ENCODE peak calls at places on chromosomes 6 and 20, in nine cellular contexts. One of them, this sample, is unnamed.

GRCh38 chr6:117265425-117266266 is at the start of gene VGLL2:
- DNase-seq in activated CD8-positive, alpha-beta memory T cell treated with anti-CD3 and anti-CD28 coated beads, Interleukin-2, amount 50 U/mL, for 4 hours: no peak
- DNase-seq in left cardiac atrium: peak; percentile 49
- DNase-seq in type B pancreatic cell: peak; percentile 79
- DNase-seq in neural crest cell: peak; percentile 51
- DNase-seq in NCI-H446 treated with DMSO at 0.1 percent for 48 hours: no peak
- DNase-seq in left ventricle myocardium inferior: peak; percentile 27
- DNase-seq in NCI-H2029 treated with DMSO at 0.1 percent for 48 hours: peak; percentile 20
- DNase-seq in activated CD4-positive, alpha-beta T cell treated with anti-CD3 and anti-CD28 coated beads, Interleukin-2, amount 50 U/mL, for 4 hours: no peak
- DNase-seq in this sample: peak; percentile 25

GRCh38 chr6:118980063-118980462 is 45.1 kb upstream of the MCM9 start:
- DNase-seq in activated CD8-positive, alpha-beta memory T cell treated with anti-CD3 and anti-CD28 coated beads, Interleukin-2, amount 50 U/mL, for 4 hours: no peak
- DNase-seq in NCI-H446 treated with DMSO at 0.1 percent for 48 hours: no peak
- DNase-seq in neural crest cell: no peak
- DNase-seq in left cardiac atrium: peak; percentile 38
- DNase-seq in NCI-H2029 treated with DMSO at 0.1 percent for 48 hours: no peak
- DNase-seq in left ventricle myocardium inferior: no peak
- DNase-seq in activated CD4-positive, alpha-beta T cell treated with anti-CD3 and anti-CD28 coated beads, Interleukin-2, amount 50 U/mL, for 4 hours: no peak
- DNase-seq in type B pancreatic cell: no peak
- DNase-seq in this sample: no peak

GRCh38 chr20:19826179-19826914 is 68.3 kb downstream of the RIN2 start:
- DNase-seq in NCI-H2029 treated with DMSO at 0.1 percent for 48 hours: no peak
- DNase-seq in neural crest cell: no peak
- DNase-seq in NCI-H446 treated with DMSO at 0.1 percent for 48 hours: no peak
- DNase-seq in left cardiac atrium: no peak
- DNase-seq in type B pancreatic cell: no peak
- DNase-seq in activated CD8-positive, alpha-beta memory T cell treated with anti-CD3 and anti-CD28 coated beads, Interleukin-2, amount 50 U/mL, for 4 hours: no peak
- DNase-seq in activated CD4-positive, alpha-beta T cell treated with anti-CD3 and anti-CD28 coated beads, Interleukin-2, amount 50 U/mL, for 4 hours: no peak
- DNase-seq in left ventricle myocardium inferior: no peak
- DNase-seq in this sample: no peak

GRCh38 chr6:166258854-166259276 is 49.3 kb downstream of the PRR18 start:
- DNase-seq in NCI-H2029 treated with DMSO at 0.1 percent for 48 hours: no peak
- DNase-seq in NCI-H446 treated with DMSO at 0.1 percent for 48 hours: no peak
- DNase-seq in left cardiac atrium: peak; percentile 53
- DNase-seq in activated CD8-positive, alpha-beta memory T cell treated with anti-CD3 and anti-CD28 coated beads, Interleukin-2, amount 50 U/mL, for 4 hours: no peak
- DNase-seq in activated CD4-positive, alpha-beta T cell treated with anti-CD3 and anti-CD28 coated beads, Interleukin-2, amount 50 U/mL, for 4 hours: peak; percentile 57
- DNase-seq in left ventricle myocardium inferior: no peak
- DNase-seq in neural crest cell: no peak
- DNase-seq in type B pancreatic cell: no peak
- DNase-seq in this sample: no peak

GRCh38 chr6:100678027-100678426 is 203.1 kb downstream of the ASCC3 start:
- DNase-seq in activated CD4-positive, alpha-beta T cell treated with anti-CD3 and anti-CD28 coated beads, Interleukin-2, amount 50 U/mL, for 4 hours: no peak
- DNase-seq in NCI-H446 treated with DMSO at 0.1 percent for 48 hours: no peak
- DNase-seq in left ventricle myocardium inferior: no peak
- DNase-seq in type B pancreatic cell: no peak
- DNase-seq in left cardiac atrium: no peak
- DNase-seq in activated CD8-positive, alpha-beta memory T cell treated with anti-CD3 and anti-CD28 coated beads, Interleukin-2, amount 50 U/mL, for 4 hours: no peak
- DNase-seq in neural crest cell: no peak
- DNase-seq in NCI-H2029 treated with DMSO at 0.1 percent for 48 hours: no peak
- DNase-seq in this sample: no peak

GRCh38 chr20:8389381-8390368 is 257.6 kb downstream of the PLCB1 start:
- DNase-seq in neural crest cell: no peak
- DNase-seq in left cardiac atrium: no peak
- DNase-seq in activated CD8-positive, alpha-beta memory T cell treated with anti-CD3 and anti-CD28 coated beads, Interleukin-2, amount 50 U/mL, for 4 hours: no peak
- DNase-seq in type B pancreatic cell: no peak
- DNase-seq in activated CD4-positive, alpha-beta T cell treated with anti-CD3 and anti-CD28 coated beads, Interleukin-2, amount 50 U/mL, for 4 hours: no peak
- DNase-seq in NCI-H2029 treated with DMSO at 0.1 percent for 48 hours: peak; percentile 51
- DNase-seq in NCI-H446 treated with DMSO at 0.1 percent for 48 hours: peak; percentile 74
- DNase-seq in left ventricle myocardium inferior: no peak
- DNase-seq in this sample: peak; percentile 11

GRCh38 chr6:95439741-95440140 is 137.6 kb upstream of the MANEA start:
- DNase-seq in activated CD8-positive, alpha-beta memory T cell treated with anti-CD3 and anti-CD28 coated beads, Interleukin-2, amount 50 U/mL, for 4 hours: no peak
- DNase-seq in NCI-H446 treated with DMSO at 0.1 percent for 48 hours: no peak
- DNase-seq in neural crest cell: no peak
- DNase-seq in activated CD4-positive, alpha-beta T cell treated with anti-CD3 and anti-CD28 coated beads, Interleukin-2, amount 50 U/mL, for 4 hours: no peak
- DNase-seq in left cardiac atrium: no peak
- DNase-seq in left ventricle myocardium inferior: no peak
- DNase-seq in NCI-H2029 treated with DMSO at 0.1 percent for 48 hours: no peak
- DNase-seq in type B pancreatic cell: no peak
- DNase-seq in this sample: no peak

GRCh38 chr6:13830803-13831202 is 16.4 kb upstream of the MCUR1 start:
- DNase-seq in left cardiac atrium: no peak
- DNase-seq in left ventricle myocardium inferior: no peak
- DNase-seq in NCI-H2029 treated with DMSO at 0.1 percent for 48 hours: no peak
- DNase-seq in type B pancreatic cell: no peak
- DNase-seq in activated CD4-positive, alpha-beta T cell treated with anti-CD3 and anti-CD28 coated beads, Interleukin-2, amount 50 U/mL, for 4 hours: no peak
- DNase-seq in neural crest cell: no peak
- DNase-seq in NCI-H446 treated with DMSO at 0.1 percent for 48 hours: no peak
- DNase-seq in activated CD8-positive, alpha-beta memory T cell treated with anti-CD3 and anti-CD28 coated beads, Interleukin-2, amount 50 U/mL, for 4 hours: no peak
- DNase-seq in this sample: no peak

GRCh38 chr6:22227824-22228610 is 68.8 kb downstream of the PRL start:
- DNase-seq in activated CD4-positive, alpha-beta T cell treated with anti-CD3 and anti-CD28 coated beads, Interleukin-2, amount 50 U/mL, for 4 hours: no peak
- DNase-seq in type B pancreatic cell: no peak
- DNase-seq in NCI-H446 treated with DMSO at 0.1 percent for 48 hours: no peak
- DNase-seq in activated CD8-positive, alpha-beta memory T cell treated with anti-CD3 and anti-CD28 coated beads, Interleukin-2, amount 50 U/mL, for 4 hours: no peak
- DNase-seq in left ventricle myocardium inferior: no peak
- DNase-seq in left cardiac atrium: no peak
- DNase-seq in neural crest cell: no peak
- DNase-seq in NCI-H2029 treated with DMSO at 0.1 percent for 48 hours: peak; percentile 41
- DNase-seq in this sample: no peak

GRCh38 chr6:165961236-165961751 is 206.4 kb downstream of the TBXT start:
- DNase-seq in NCI-H2029 treated with DMSO at 0.1 percent for 48 hours: no peak
- DNase-seq in activated CD4-positive, alpha-beta T cell treated with anti-CD3 and anti-CD28 coated beads, Interleukin-2, amount 50 U/mL, for 4 hours: no peak
- DNase-seq in NCI-H446 treated with DMSO at 0.1 percent for 48 hours: no peak
- DNase-seq in type B pancreatic cell: no peak
- DNase-seq in left ventricle myocardium inferior: no peak
- DNase-seq in left cardiac atrium: no peak
- DNase-seq in neural crest cell: no peak
- DNase-seq in activated CD8-positive, alpha-beta memory T cell treated with anti-CD3 and anti-CD28 coated beads, Interleukin-2, amount 50 U/mL, for 4 hours: no peak
- DNase-seq in this sample: no peak

GRCh38 chr6:127420558-127420957 is 38.6 kb downstream of the KIAA0408 start:
- DNase-seq in NCI-H446 treated with DMSO at 0.1 percent for 48 hours: peak; percentile 56
- DNase-seq in left ventricle myocardium inferior: peak; percentile 22
- DNase-seq in left cardiac atrium: peak; percentile 63
- DNase-seq in activated CD4-positive, alpha-beta T cell treated with anti-CD3 and anti-CD28 coated beads, Interleukin-2, amount 50 U/mL, for 4 hours: peak; percentile 77
- DNase-seq in neural crest cell: peak; percentile 22
- DNase-seq in type B pancreatic cell: no peak
- DNase-seq in NCI-H2029 treated with DMSO at 0.1 percent for 48 hours: no peak
- DNase-seq in activated CD8-positive, alpha-beta memory T cell treated with anti-CD3 and anti-CD28 coated beads, Interleukin-2, amount 50 U/mL, for 4 hours: peak; percentile 67
- DNase-seq in this sample: peak; percentile 83

GRCh38 chr6:109237082-109237985 is 142.0 kb downstream of the CEP57L1 start:
- DNase-seq in type B pancreatic cell: no peak
- DNase-seq in neural crest cell: no peak
- DNase-seq in NCI-H446 treated with DMSO at 0.1 percent for 48 hours: no peak
- DNase-seq in left cardiac atrium: no peak
- DNase-seq in NCI-H2029 treated with DMSO at 0.1 percent for 48 hours: no peak
- DNase-seq in activated CD4-positive, alpha-beta T cell treated with anti-CD3 and anti-CD28 coated beads, Interleukin-2, amount 50 U/mL, for 4 hours: no peak
- DNase-seq in activated CD8-positive, alpha-beta memory T cell treated with anti-CD3 and anti-CD28 coated beads, Interleukin-2, amount 50 U/mL, for 4 hours: no peak
- DNase-seq in left ventricle myocardium inferior: no peak
- DNase-seq in this sample: peak; percentile 18

GRCh38 chr6:75624988-75625387 is 23.3 kb downstream of the SENP6 start:
- DNase-seq in activated CD4-positive, alpha-beta T cell treated with anti-CD3 and anti-CD28 coated beads, Interleukin-2, amount 50 U/mL, for 4 hours: no peak
- DNase-seq in neural crest cell: no peak
- DNase-seq in left cardiac atrium: no peak
- DNase-seq in left ventricle myocardium inferior: no peak
- DNase-seq in type B pancreatic cell: no peak
- DNase-seq in NCI-H446 treated with DMSO at 0.1 percent for 48 hours: no peak
- DNase-seq in activated CD8-positive, alpha-beta memory T cell treated with anti-CD3 and anti-CD28 coated beads, Interleukin-2, amount 50 U/mL, for 4 hours: no peak
- DNase-seq in NCI-H2029 treated with DMSO at 0.1 percent for 48 hours: no peak
- DNase-seq in this sample: no peak

GRCh38 chr20:1844723-1845523 is 50.3 kb upstream of the SIRPA start:
- DNase-seq in left ventricle myocardium inferior: peak; percentile 39
- DNase-seq in activated CD8-positive, alpha-beta memory T cell treated with anti-CD3 and anti-CD28 coated beads, Interleukin-2, amount 50 U/mL, for 4 hours: no peak
- DNase-seq in NCI-H446 treated with DMSO at 0.1 percent for 48 hours: peak; percentile 87
- DNase-seq in neural crest cell: no peak
- DNase-seq in activated CD4-positive, alpha-beta T cell treated with anti-CD3 and anti-CD28 coated beads, Interleukin-2, amount 50 U/mL, for 4 hours: no peak
- DNase-seq in type B pancreatic cell: no peak
- DNase-seq in NCI-H2029 treated with DMSO at 0.1 percent for 48 hours: no peak
- DNase-seq in left cardiac atrium: peak; percentile 52
- DNase-seq in this sample: peak; percentile 89

GRCh38 chr6:27672113-27672799 is 199.4 kb upstream of the ZNF184 start:
- DNase-seq in left cardiac atrium: no peak
- DNase-seq in NCI-H2029 treated with DMSO at 0.1 percent for 48 hours: no peak
- DNase-seq in neural crest cell: no peak
- DNase-seq in activated CD8-positive, alpha-beta memory T cell treated with anti-CD3 and anti-CD28 coated beads, Interleukin-2, amount 50 U/mL, for 4 hours: no peak
- DNase-seq in left ventricle myocardium inferior: no peak
- DNase-seq in type B pancreatic cell: no peak
- DNase-seq in NCI-H446 treated with DMSO at 0.1 percent for 48 hours: peak; percentile 42
- DNase-seq in activated CD4-positive, alpha-beta T cell treated with anti-CD3 and anti-CD28 coated beads, Interleukin-2, amount 50 U/mL, for 4 hours: no peak
- DNase-seq in this sample: peak; percentile 70

GRCh38 chr6:136547336-136547735 is 2.9 kb downstream of the MAP7 start:
- DNase-seq in left ventricle myocardium inferior: no peak
- DNase-seq in activated CD8-positive, alpha-beta memory T cell treated with anti-CD3 and anti-CD28 coated beads, Interleukin-2, amount 50 U/mL, for 4 hours: no peak
- DNase-seq in left cardiac atrium: no peak
- DNase-seq in type B pancreatic cell: no peak
- DNase-seq in neural crest cell: no peak
- DNase-seq in NCI-H2029 treated with DMSO at 0.1 percent for 48 hours: no peak
- DNase-seq in NCI-H446 treated with DMSO at 0.1 percent for 48 hours: peak; percentile 18
- DNase-seq in activated CD4-positive, alpha-beta T cell treated with anti-CD3 and anti-CD28 coated beads, Interleukin-2, amount 50 U/mL, for 4 hours: no peak
- DNase-seq in this sample: no peak

GRCh38 chr20:33099842-33100538 is 20.5 kb downstream of the BPIFB4 start:
- DNase-seq in type B pancreatic cell: no peak
- DNase-seq in left ventricle myocardium inferior: no peak
- DNase-seq in activated CD4-positive, alpha-beta T cell treated with anti-CD3 and anti-CD28 coated beads, Interleukin-2, amount 50 U/mL, for 4 hours: no peak
- DNase-seq in NCI-H2029 treated with DMSO at 0.1 percent for 48 hours: no peak
- DNase-seq in neural crest cell: no peak
- DNase-seq in NCI-H446 treated with DMSO at 0.1 percent for 48 hours: no peak
- DNase-seq in left cardiac atrium: no peak
- DNase-seq in activated CD8-positive, alpha-beta memory T cell treated with anti-CD3 and anti-CD28 coated beads, Interleukin-2, amount 50 U/mL, for 4 hours: no peak
- DNase-seq in this sample: no peak

GRCh38 chr20:44074252-44075151 is 112.5 kb downstream of the JPH2 start:
- DNase-seq in activated CD8-positive, alpha-beta memory T cell treated with anti-CD3 and anti-CD28 coated beads, Interleukin-2, amount 50 U/mL, for 4 hours: no peak
- DNase-seq in type B pancreatic cell: peak; percentile 32
- DNase-seq in neural crest cell: no peak
- DNase-seq in activated CD4-positive, alpha-beta T cell treated with anti-CD3 and anti-CD28 coated beads, Interleukin-2, amount 50 U/mL, for 4 hours: no peak
- DNase-seq in left cardiac atrium: peak; percentile 56
- DNase-seq in NCI-H2029 treated with DMSO at 0.1 percent for 48 hours: no peak
- DNase-seq in left ventricle myocardium inferior: peak; percentile 75
- DNase-seq in NCI-H446 treated with DMSO at 0.1 percent for 48 hours: no peak
- DNase-seq in this sample: no peak

GRCh38 chr20:10763117-10763516 is 89.3 kb upstream of the JAG1 start:
- DNase-seq in left ventricle myocardium inferior: no peak
- DNase-seq in type B pancreatic cell: no peak
- DNase-seq in left cardiac atrium: no peak
- DNase-seq in activated CD8-positive, alpha-beta memory T cell treated with anti-CD3 and anti-CD28 coated beads, Interleukin-2, amount 50 U/mL, for 4 hours: no peak
- DNase-seq in neural crest cell: no peak
- DNase-seq in activated CD4-positive, alpha-beta T cell treated with anti-CD3 and anti-CD28 coated beads, Interleukin-2, amount 50 U/mL, for 4 hours: no peak
- DNase-seq in NCI-H446 treated with DMSO at 0.1 percent for 48 hours: no peak
- DNase-seq in NCI-H2029 treated with DMSO at 0.1 percent for 48 hours: no peak
- DNase-seq in this sample: no peak

GRCh38 chr20:58130574-58130973 is 97.9 kb downstream of the ANKRD60 start:
- DNase-seq in NCI-H446 treated with DMSO at 0.1 percent for 48 hours: no peak
- DNase-seq in activated CD8-positive, alpha-beta memory T cell treated with anti-CD3 and anti-CD28 coated beads, Interleukin-2, amount 50 U/mL, for 4 hours: no peak
- DNase-seq in activated CD4-positive, alpha-beta T cell treated with anti-CD3 and anti-CD28 coated beads, Interleukin-2, amount 50 U/mL, for 4 hours: no peak
- DNase-seq in left cardiac atrium: no peak
- DNase-seq in type B pancreatic cell: peak; percentile 42
- DNase-seq in left ventricle myocardium inferior: no peak
- DNase-seq in neural crest cell: no peak
- DNase-seq in NCI-H2029 treated with DMSO at 0.1 percent for 48 hours: no peak
- DNase-seq in this sample: no peak

GRCh38 chr6:46024122-46024769 is 8.6 kb upstream of the CLIC5 start:
- DNase-seq in neural crest cell: no peak
- DNase-seq in type B pancreatic cell: no peak
- DNase-seq in left cardiac atrium: no peak
- DNase-seq in left ventricle myocardium inferior: no peak
- DNase-seq in activated CD4-positive, alpha-beta T cell treated with anti-CD3 and anti-CD28 coated beads, Interleukin-2, amount 50 U/mL, for 4 hours: no peak
- DNase-seq in NCI-H446 treated with DMSO at 0.1 percent for 48 hours: no peak
- DNase-seq in activated CD8-positive, alpha-beta memory T cell treated with anti-CD3 and anti-CD28 coated beads, Interleukin-2, amount 50 U/mL, for 4 hours: no peak
- DNase-seq in NCI-H2029 treated with DMSO at 0.1 percent for 48 hours: no peak
- DNase-seq in this sample: no peak

GRCh38 chr20:52552181-52552872 is 360.7 kb upstream of the ZFP64 start:
- DNase-seq in NCI-H2029 treated with DMSO at 0.1 percent for 48 hours: no peak
- DNase-seq in neural crest cell: no peak
- DNase-seq in left ventricle myocardium inferior: no peak
- DNase-seq in left cardiac atrium: no peak
- DNase-seq in activated CD8-positive, alpha-beta memory T cell treated with anti-CD3 and anti-CD28 coated beads, Interleukin-2, amount 50 U/mL, for 4 hours: no peak
- DNase-seq in NCI-H446 treated with DMSO at 0.1 percent for 48 hours: no peak
- DNase-seq in activated CD4-positive, alpha-beta T cell treated with anti-CD3 and anti-CD28 coated beads, Interleukin-2, amount 50 U/mL, for 4 hours: no peak
- DNase-seq in type B pancreatic cell: no peak
- DNase-seq in this sample: no peak

GRCh38 chr20:21147593-21147992 is 21.7 kb downstream of the KIZ start:
- DNase-seq in NCI-H2029 treated with DMSO at 0.1 percent for 48 hours: no peak
- DNase-seq in left cardiac atrium: no peak
- DNase-seq in neural crest cell: no peak
- DNase-seq in NCI-H446 treated with DMSO at 0.1 percent for 48 hours: no peak
- DNase-seq in type B pancreatic cell: no peak
- DNase-seq in activated CD4-positive, alpha-beta T cell treated with anti-CD3 and anti-CD28 coated beads, Interleukin-2, amount 50 U/mL, for 4 hours: no peak
- DNase-seq in activated CD8-positive, alpha-beta memory T cell treated with anti-CD3 and anti-CD28 coated beads, Interleukin-2, amount 50 U/mL, for 4 hours: no peak
- DNase-seq in left ventricle myocardium inferior: no peak
- DNase-seq in this sample: no peak

GRCh38 chr6:452301-453067 is 60.9 kb downstream of the IRF4 start:
- DNase-seq in NCI-H2029 treated with DMSO at 0.1 percent for 48 hours: no peak
- DNase-seq in activated CD8-positive, alpha-beta memory T cell treated with anti-CD3 and anti-CD28 coated beads, Interleukin-2, amount 50 U/mL, for 4 hours: no peak
- DNase-seq in neural crest cell: no peak
- DNase-seq in left cardiac atrium: no peak
- DNase-seq in activated CD4-positive, alpha-beta T cell treated with anti-CD3 and anti-CD28 coated beads, Interleukin-2, amount 50 U/mL, for 4 hours: no peak
- DNase-seq in left ventricle myocardium inferior: no peak
- DNase-seq in type B pancreatic cell: no peak
- DNase-seq in NCI-H446 treated with DMSO at 0.1 percent for 48 hours: no peak
- DNase-seq in this sample: no peak

GRCh38 chr6:85703359-85703758 is 60.7 kb upstream of the SYNCRIP start:
- DNase-seq in NCI-H2029 treated with DMSO at 0.1 percent for 48 hours: no peak
- DNase-seq in NCI-H446 treated with DMSO at 0.1 percent for 48 hours: no peak
- DNase-seq in left cardiac atrium: no peak
- DNase-seq in left ventricle myocardium inferior: no peak
- DNase-seq in activated CD4-positive, alpha-beta T cell treated with anti-CD3 and anti-CD28 coated beads, Interleukin-2, amount 50 U/mL, for 4 hours: no peak
- DNase-seq in neural crest cell: no peak
- DNase-seq in activated CD8-positive, alpha-beta memory T cell treated with anti-CD3 and anti-CD28 coated beads, Interleukin-2, amount 50 U/mL, for 4 hours: no peak
- DNase-seq in type B pancreatic cell: no peak
- DNase-seq in this sample: no peak

GRCh38 chr6:43702522-43703440 is 15.2 kb upstream of the MRPS18A start:
- DNase-seq in neural crest cell: peak; percentile 62
- DNase-seq in left ventricle myocardium inferior: peak; percentile 94
- DNase-seq in NCI-H446 treated with DMSO at 0.1 percent for 48 hours: no peak
- DNase-seq in NCI-H2029 treated with DMSO at 0.1 percent for 48 hours: peak; percentile 47
- DNase-seq in activated CD4-positive, alpha-beta T cell treated with anti-CD3 and anti-CD28 coated beads, Interleukin-2, amount 50 U/mL, for 4 hours: no peak
- DNase-seq in type B pancreatic cell: peak; percentile 79
- DNase-seq in left cardiac atrium: peak; percentile 97
- DNase-seq in activated CD8-positive, alpha-beta memory T cell treated with anti-CD3 and anti-CD28 coated beads, Interleukin-2, amount 50 U/mL, for 4 hours: no peak
- DNase-seq in this sample: peak; percentile 58

GRCh38 chr20:22795897-22796296 is 211.5 kb upstream of the FOXA2 start:
- DNase-seq in activated CD8-positive, alpha-beta memory T cell treated with anti-CD3 and anti-CD28 coated beads, Interleukin-2, amount 50 U/mL, for 4 hours: no peak
- DNase-seq in neural crest cell: no peak
- DNase-seq in left cardiac atrium: peak; percentile 58
- DNase-seq in type B pancreatic cell: no peak
- DNase-seq in activated CD4-positive, alpha-beta T cell treated with anti-CD3 and anti-CD28 coated beads, Interleukin-2, amount 50 U/mL, for 4 hours: no peak
- DNase-seq in NCI-H2029 treated with DMSO at 0.1 percent for 48 hours: no peak
- DNase-seq in NCI-H446 treated with DMSO at 0.1 percent for 48 hours: no peak
- DNase-seq in left ventricle myocardium inferior: peak; percentile 37
- DNase-seq in this sample: no peak

GRCh38 chr6:28758046-28758817 is 165.6 kb downstream of the TRIM27 start:
- DNase-seq in left cardiac atrium: no peak
- DNase-seq in type B pancreatic cell: no peak
- DNase-seq in NCI-H446 treated with DMSO at 0.1 percent for 48 hours: peak; percentile 5
- DNase-seq in NCI-H2029 treated with DMSO at 0.1 percent for 48 hours: no peak
- DNase-seq in activated CD4-positive, alpha-beta T cell treated with anti-CD3 and anti-CD28 coated beads, Interleukin-2, amount 50 U/mL, for 4 hours: no peak
- DNase-seq in left ventricle myocardium inferior: no peak
- DNase-seq in activated CD8-positive, alpha-beta memory T cell treated with anti-CD3 and anti-CD28 coated beads, Interleukin-2, amount 50 U/mL, for 4 hours: no peak
- DNase-seq in neural crest cell: no peak
- DNase-seq in this sample: no peak

GRCh38 chr20:37336369-37337207 is 9.4 kb upstream of the SRC start:
- DNase-seq in activated CD8-positive, alpha-beta memory T cell treated with anti-CD3 and anti-CD28 coated beads, Interleukin-2, amount 50 U/mL, for 4 hours: peak; percentile 31
- DNase-seq in left cardiac atrium: peak; percentile 70
- DNase-seq in type B pancreatic cell: no peak
- DNase-seq in neural crest cell: no peak
- DNase-seq in NCI-H2029 treated with DMSO at 0.1 percent for 48 hours: no peak
- DNase-seq in left ventricle myocardium inferior: peak; percentile 70
- DNase-seq in NCI-H446 treated with DMSO at 0.1 percent for 48 hours: no peak
- DNase-seq in activated CD4-positive, alpha-beta T cell treated with anti-CD3 and anti-CD28 coated beads, Interleukin-2, amount 50 U/mL, for 4 hours: peak; percentile 25
- DNase-seq in this sample: peak; percentile 87

GRCh38 chr20:35339007-35339406 is 46.8 kb upstream of the FAM83C start:
- DNase-seq in NCI-H2029 treated with DMSO at 0.1 percent for 48 hours: no peak
- DNase-seq in activated CD8-positive, alpha-beta memory T cell treated with anti-CD3 and anti-CD28 coated beads, Interleukin-2, amount 50 U/mL, for 4 hours: no peak
- DNase-seq in NCI-H446 treated with DMSO at 0.1 percent for 48 hours: peak; percentile 10
- DNase-seq in left ventricle myocardium inferior: no peak
- DNase-seq in left cardiac atrium: no peak
- DNase-seq in activated CD4-positive, alpha-beta T cell treated with anti-CD3 and anti-CD28 coated beads, Interleukin-2, amount 50 U/mL, for 4 hours: no peak
- DNase-seq in neural crest cell: no peak
- DNase-seq in type B pancreatic cell: no peak
- DNase-seq in this sample: no peak

GRCh38 chr6:124536792-124537191 is 425.4 kb upstream of the RNF217 start:
- DNase-seq in NCI-H2029 treated with DMSO at 0.1 percent for 48 hours: no peak
- DNase-seq in left cardiac atrium: no peak
- DNase-seq in activated CD8-positive, alpha-beta memory T cell treated with anti-CD3 and anti-CD28 coated beads, Interleukin-2, amount 50 U/mL, for 4 hours: no peak
- DNase-seq in activated CD4-positive, alpha-beta T cell treated with anti-CD3 and anti-CD28 coated beads, Interleukin-2, amount 50 U/mL, for 4 hours: no peak
- DNase-seq in type B pancreatic cell: no peak
- DNase-seq in NCI-H446 treated with DMSO at 0.1 percent for 48 hours: no peak
- DNase-seq in neural crest cell: no peak
- DNase-seq in left ventricle myocardium inferior: no peak
- DNase-seq in this sample: no peak

This sample was measured in GM10248.